ENCODE peak calls at places on chromosome 17, in four cellular contexts. O is activated CD8-positive, alpha-beta memory T cell treated with anti-CD3 and anti-CD28 coated beads for 1 hour; A is effector CD4-positive, alpha-beta T cell; Y is kidney glomerular epithelial cell. B is an unnamed sample.
A peak's percentile ranks its signal among the peaks of the same experiment; 100 is the strongest.

GRCh38 chr17:73359987-73360410 is 48.2 kb upstream of the CDC42EP4 start:
- DNase-seq in A (no peak), Y (no peak), O (no peak), B (peak; percentile 99)

GRCh38 chr17:69236946-69237345 is 8.3 kb upstream of the ABCA10 start:
- DNase-seq in A (no peak), Y (no peak), O (no peak), B (no peak)

GRCh38 chr17:60077672-60078519 is 825 bp downstream of the HEATR6 start:
- DNase-seq in O (peak; percentile 26), A (no peak), Y (peak; percentile 55), B (no peak)

GRCh38 chr17:39674702-39675389 is 6.6 kb downstream of the PNMT start:
- DNase-seq in Y (no peak), O (no peak), A (no peak), B (peak; percentile 90)

GRCh38 chr17:5786510-5786875 is 202.2 kb upstream of the NLRP1 start:
- DNase-seq in A (no peak), Y (no peak), O (no peak), B (no peak)

GRCh38 chr17:72008236-72008874 is 112.5 kb upstream of the SOX9 start:
- DNase-seq in O (no peak), A (no peak), Y (no peak), B (no peak)

GRCh38 chr17:72622661-72623433 is 469.6 kb downstream of the SLC39A11 start:
- DNase-seq in O (no peak), A (no peak), Y (peak; percentile 22), B (peak; percentile 95)

GRCh38 chr17:7435676-7436555 is 681 bp downstream of the TMEM102 start:
- DNase-seq in A (peak; percentile 36), Y (no peak), O (peak; percentile 38), B (peak; percentile 90)

GRCh38 chr17:28725166-28725659 is 820 bp downstream of the TLCD1 start:
- DNase-seq in Y (peak; percentile 73), O (no peak), A (no peak), B (peak; percentile 93)

GRCh38 chr17:52120465-52120864 is 38.0 kb downstream of the CA10 start:
- DNase-seq in O (no peak), Y (no peak), A (no peak), B (peak; percentile 67)

GRCh38 chr17:4956493-4957061 is 5.7 kb downstream of the ENO3 start:
- DNase-seq in A (peak; percentile 34), Y (no peak), O (no peak), B (peak; percentile 46)

GRCh38 chr17:1344521-1344920 is 55.5 kb downstream of the YWHAE start:
- DNase-seq in Y (no peak), A (no peak), O (no peak), B (no peak)

GRCh38 chr17:16442141-16442540 is 26.8 kb downstream of the TRPV2 start:
- DNase-seq in O (no peak), A (no peak), Y (no peak), B (no peak)

GRCh38 chr17:76246080-76247066 is 6.1 kb upstream of the RNF157 start:
- DNase-seq in Y (no peak), O (no peak), A (no peak), B (no peak)

GRCh38 chr17:48513097-48513496 is 17.7 kb downstream of the HOXB1 start:
- DNase-seq in O (no peak), A (no peak), Y (no peak), B (no peak)

GRCh38 chr17:75763269-75763607 is 1.8 kb downstream of the GALK1 start:
- DNase-seq in O (no peak), A (no peak), Y (no peak), B (no peak)

GRCh38 chr17:28745052-28745776 is 1.4 kb downstream of the TRAF4 start:
- DNase-seq in O (no peak), Y (no peak), A (no peak), B (peak; percentile 93)

GRCh38 chr17:30188211-30188939 is 47.1 kb downstream of the SLC6A4 start:
- DNase-seq in O (no peak), Y (peak; percentile 17), A (no peak), B (no peak)

GRCh38 chr17:69928586-69928985 is 146.4 kb upstream of the KCNJ16 start:
- DNase-seq in O (no peak), A (no peak), Y (no peak), B (no peak)

GRCh38 chr17:4948997-4949320 is 629 bp upstream of the PFN1 start:
- DNase-seq in O (peak; percentile 51), A (peak; percentile 46), Y (no peak), B (peak; percentile 95)

GRCh38 chr17:2521257-2521656 is 9.6 kb upstream of the METTL16 start:
- DNase-seq in O (no peak), A (no peak), Y (no peak), B (no peak)

GRCh38 chr17:41008811-41009210 is at the start of gene KRTAP3-1:
- DNase-seq in A (no peak), Y (no peak), O (no peak), B (peak; percentile 73)

GRCh38 chr17:80832266-80832676 is 159.4 kb upstream of the CHMP6 start:
- DNase-seq in O (no peak), A (no peak), Y (peak; percentile 10), B (peak; percentile 88)

GRCh38 chr17:3547628-3548027 is 10.0 kb downstream of the TRPV3 start:
- DNase-seq in Y (no peak), A (no peak), O (no peak), B (no peak)

GRCh38 chr17:77456271-77456950 is 315.6 kb downstream of the SEC14L1 start:
- DNase-seq in A (no peak), Y (no peak), O (no peak), B (no peak)

GRCh38 chr17:16085066-16085699 is 85.6 kb downstream of the TTC19 start:
- DNase-seq in Y (no peak), O (no peak), A (no peak), B (no peak)

GRCh38 chr17:60439501-60439900 is 17.2 kb downstream of the CHCT1 start:
- DNase-seq in A (no peak), Y (no peak), O (no peak), B (no peak)

GRCh38 chr17:63699638-63700527 is at the start of gene LIMD2:
- DNase-seq in O (peak; percentile 84), Y (no peak), A (peak; percentile 81), B (peak; percentile 85)

GRCh38 chr17:50280801-50281441 is 6.7 kb downstream of the TMEM92 start:
- DNase-seq in A (no peak), Y (no peak), O (no peak), B (no peak)

GRCh38 chr17:32429598-32429997 is 14.7 kb upstream of the PSMD11 start:
- DNase-seq in Y (no peak), A (no peak), O (no peak), B (no peak)

GRCh38 chr17:61967729-61968128 is 39.9 kb upstream of the INTS2 start:
- DNase-seq in Y (no peak), A (no peak), O (no peak), B (no peak)

B was measured in islet precursor cell.